ENCODE peak calls at places on chromosomes 12 and 14, in four cellular contexts. N, J, Z and T are unnamed samples.

GRCh38 chr14:38342803-38343202 is 86.9 kb upstream of the CLEC14A start:
- DNase-seq in N (no peak), Z (no peak), J (peak), T (no peak)

GRCh38 chr14:31622060-31622459 is 60.9 kb downstream of the NUBPL start:
- DNase-seq in Z (no peak), J (no peak), N (no peak), T (no peak)

GRCh38 chr12:93568091-93568490 is 4.4 kb upstream of the SOCS2 start:
- DNase-seq in N (no peak), J (no peak), Z (no peak), T (no peak)

GRCh38 chr14:52238682-52239081 is 28.8 kb upstream of the PTGDR start:
- DNase-seq in N (no peak), J (no peak), Z (no peak), T (no peak)

GRCh38 chr14:22560638-22561365 is 28.2 kb downstream of the DAD1 start:
- DNase-seq in N (no peak), J (no peak), Z (no peak), T (no peak)

GRCh38 chr14:23582906-23583760 is 4.5 kb upstream of the JPH4 start:
- DNase-seq in N (no peak), Z (no peak), J (no peak), T (no peak)

GRCh38 chr12:40691913-40692616 is at the start of gene CNTN1:
- DNase-seq in Z (peak), N (peak), J (peak), T (peak)

GRCh38 chr14:74299061-74299545 is 3.6 kb downstream of the ABCD4 start:
- DNase-seq in J (peak), N (peak), Z (no peak), T (no peak)

GRCh38 chr14:105394714-105395537 is 3.4 kb upstream of the TEX22 start:
- DNase-seq in J (no peak), N (no peak), Z (no peak), T (no peak)

GRCh38 chr14:76653875-76654572 is 107.2 kb upstream of the VASH1 start:
- DNase-seq in N (no peak), Z (no peak), J (no peak), T (no peak)

GRCh38 chr14:94059998-94060397 is 21.0 kb downstream of the DDX24 start:
- DNase-seq in J (no peak), N (no peak), Z (no peak), T (no peak)

GRCh38 chr14:68680541-68681051 is 112.3 kb downstream of the ZFP36L1 start:
- DNase-seq in Z (no peak), J (peak), N (no peak), T (no peak)
- H4K8ac ChIP-seq in Z (no peak), J (peak), N (no peak), T (no peak)

GRCh38 chr12:42502671-42503070 is 86.9 kb downstream of the PRICKLE1 start:
- DNase-seq in J (no peak), N (no peak), Z (no peak), T (no peak)
- H4K8ac ChIP-seq in J (no peak), N (no peak), Z (no peak), T (no peak)

DNA sequence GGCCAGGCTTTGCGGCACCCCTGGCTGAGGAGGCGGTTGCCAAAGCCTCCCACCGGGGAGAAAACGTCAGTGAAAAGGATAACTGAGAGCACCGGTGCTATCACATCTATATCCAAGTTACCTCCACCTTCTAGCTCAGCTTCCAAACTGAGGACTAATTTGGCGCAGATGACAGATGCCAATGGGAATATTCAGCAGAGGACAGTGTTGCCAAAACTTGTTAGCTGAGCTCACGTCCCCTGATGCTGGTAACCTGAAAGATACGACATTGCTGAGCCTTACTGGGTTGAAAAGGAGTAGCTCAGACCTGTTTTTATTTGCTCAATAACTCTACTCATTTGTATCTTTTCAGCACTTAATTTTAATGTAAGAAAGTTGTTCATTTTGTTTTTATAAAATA is 9.9 kb downstream of the DYRK2 start:
- DNase-seq in Z (no peak), J (no peak), N (no peak), T (no peak)
- H4K8ac ChIP-seq in Z (no peak), J (no peak), N (no peak), T (no peak)

GRCh38 chr14:96103075-96103474 is 63.9 kb downstream of the C14orf132 start:
- DNase-seq in J (no peak), Z (no peak), N (no peak), T (no peak)
- H4K8ac ChIP-seq in J (peak), Z (no peak), N (no peak), T (no peak)

DNA sequence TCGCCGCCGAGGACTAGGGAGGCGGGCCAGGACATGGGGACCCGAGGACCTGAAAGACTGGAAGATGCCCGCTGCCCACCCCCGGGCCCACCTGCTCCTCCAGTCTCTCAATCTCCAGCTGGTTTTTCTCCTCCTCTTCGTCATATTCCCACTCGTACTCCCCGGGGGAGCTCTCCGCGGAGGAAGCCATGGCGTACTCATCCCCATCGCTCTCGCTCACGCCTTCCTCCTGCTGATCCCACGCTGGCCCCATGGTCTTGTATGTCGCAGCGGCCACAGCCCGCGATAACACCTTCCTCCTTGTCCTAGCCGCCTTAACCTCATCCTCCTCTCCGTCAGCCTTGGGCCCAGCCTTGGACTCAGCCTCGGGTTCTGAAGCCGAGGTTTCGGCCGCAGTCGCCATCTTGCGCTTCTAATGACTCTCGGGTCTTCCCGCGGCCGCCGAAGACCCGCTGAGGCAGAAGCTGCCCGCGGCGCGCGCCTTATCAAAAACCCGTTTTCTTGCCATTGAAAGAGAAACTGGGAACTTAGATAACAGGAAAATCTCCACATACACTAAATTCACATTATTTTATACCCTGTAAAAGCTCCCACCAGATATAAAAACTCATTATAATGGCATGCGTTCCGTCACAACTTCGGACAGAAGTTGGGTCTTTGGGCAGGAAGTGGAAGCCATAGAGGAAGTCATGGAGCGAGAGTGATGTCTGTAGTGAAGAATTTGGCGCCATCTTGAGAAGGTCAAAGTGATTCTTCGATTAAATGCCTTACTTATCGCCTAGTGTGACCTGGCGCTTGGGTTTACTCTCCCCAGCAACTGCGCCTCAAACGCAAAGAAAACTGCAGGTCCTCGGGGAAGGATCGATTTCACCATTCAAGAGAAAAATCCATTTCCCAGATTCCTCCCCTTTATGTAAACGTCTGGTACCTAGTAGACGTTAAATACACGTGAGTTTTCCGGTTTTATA is at the start of gene SART3:
- DNase-seq in Z (peak), J (peak), N (peak), T (peak)
- H4K8ac ChIP-seq in Z (peak), J (peak), N (no peak), T (peak)

GRCh38 chr12:42565001-42565400 is 24.5 kb downstream of the PRICKLE1 start:
- DNase-seq in Z (no peak), N (no peak), J (no peak), T (no peak)
- H4K8ac ChIP-seq in Z (no peak), N (no peak), J (peak), T (no peak)